ENCODE peak calls at places on chromosomes 16 and 17, in nine cellular contexts. One of them, this sample, is unnamed.

GRCh38 chr16:14634389-14634725 is 1.6 kb downstream of the BFAR start:
- DNase-seq in AG08396: no peak
- DNase-seq in stimulated activated CD8-positive, alpha-beta memory T cell treated with anti-CD3 and anti-CD28 coated beads, Interleukin-4, amount 100 ng/mL, for 48 hours: no peak
- DNase-seq in NCI-H1694 treated with DMSO at 0.1 percent for 48 hours: no peak
- DNase-seq in RWPE1: no peak
- DNase-seq in hepatocyte: no peak
- DNase-seq in H7: no peak
- DNase-seq in substantia nigra: no peak
- DNase-seq in osteocyte: no peak
- DNase-seq in this sample: no peak

GRCh38 chr17:9424071-9424640 is 151.5 kb downstream of the STX8 start:
- DNase-seq in substantia nigra: no peak
- DNase-seq in stimulated activated CD8-positive, alpha-beta memory T cell treated with anti-CD3 and anti-CD28 coated beads, Interleukin-4, amount 100 ng/mL, for 48 hours: no peak
- DNase-seq in RWPE1: no peak
- DNase-seq in osteocyte: no peak
- DNase-seq in AG08396: no peak
- DNase-seq in hepatocyte: no peak
- DNase-seq in H7: peak; percentile 36
- DNase-seq in NCI-H1694 treated with DMSO at 0.1 percent for 48 hours: no peak
- DNase-seq in this sample: no peak

GRCh38 chr17:44205962-44206824 is 6.5 kb upstream of the ATXN7L3 start:
- DNase-seq in H7: peak; percentile 76
- DNase-seq in substantia nigra: no peak
- DNase-seq in osteocyte: no peak
- DNase-seq in hepatocyte: no peak
- DNase-seq in AG08396: no peak
- DNase-seq in RWPE1: no peak
- DNase-seq in NCI-H1694 treated with DMSO at 0.1 percent for 48 hours: no peak
- DNase-seq in stimulated activated CD8-positive, alpha-beta memory T cell treated with anti-CD3 and anti-CD28 coated beads, Interleukin-4, amount 100 ng/mL, for 48 hours: no peak
- DNase-seq in this sample: no peak

GRCh38 chr17:81917565-81918332 is at the start of gene SIRT7:
- DNase-seq in osteocyte: peak; percentile 92
- DNase-seq in stimulated activated CD8-positive, alpha-beta memory T cell treated with anti-CD3 and anti-CD28 coated beads, Interleukin-4, amount 100 ng/mL, for 48 hours: peak; percentile 84
- DNase-seq in substantia nigra: peak; percentile 79
- DNase-seq in RWPE1: peak; percentile 87
- DNase-seq in AG08396: peak; percentile 98
- DNase-seq in NCI-H1694 treated with DMSO at 0.1 percent for 48 hours: peak; percentile 67
- DNase-seq in H7: peak; percentile 100
- DNase-seq in hepatocyte: peak; percentile 91
- DNase-seq in this sample: peak; percentile 75

GRCh38 chr16:69039333-69039941 is 66.0 kb upstream of the HAS3 start:
- DNase-seq in H7: no peak
- DNase-seq in osteocyte: no peak
- DNase-seq in stimulated activated CD8-positive, alpha-beta memory T cell treated with anti-CD3 and anti-CD28 coated beads, Interleukin-4, amount 100 ng/mL, for 48 hours: no peak
- DNase-seq in substantia nigra: no peak
- DNase-seq in hepatocyte: no peak
- DNase-seq in RWPE1: no peak
- DNase-seq in NCI-H1694 treated with DMSO at 0.1 percent for 48 hours: no peak
- DNase-seq in AG08396: no peak
- DNase-seq in this sample: no peak

GRCh38 chr17:40755231-40755630 is at the start of gene KRT25:
- DNase-seq in NCI-H1694 treated with DMSO at 0.1 percent for 48 hours: no peak
- DNase-seq in substantia nigra: no peak
- DNase-seq in hepatocyte: no peak
- DNase-seq in stimulated activated CD8-positive, alpha-beta memory T cell treated with anti-CD3 and anti-CD28 coated beads, Interleukin-4, amount 100 ng/mL, for 48 hours: no peak
- DNase-seq in osteocyte: no peak
- DNase-seq in RWPE1: no peak
- DNase-seq in H7: no peak
- DNase-seq in AG08396: no peak
- DNase-seq in this sample: no peak

GRCh38 chr16:49181812-49182211 is 99.8 kb downstream of the CBLN1 start:
- DNase-seq in NCI-H1694 treated with DMSO at 0.1 percent for 48 hours: no peak
- DNase-seq in RWPE1: no peak
- DNase-seq in AG08396: no peak
- DNase-seq in H7: no peak
- DNase-seq in substantia nigra: no peak
- DNase-seq in osteocyte: no peak
- DNase-seq in hepatocyte: peak; percentile 22
- DNase-seq in stimulated activated CD8-positive, alpha-beta memory T cell treated with anti-CD3 and anti-CD28 coated beads, Interleukin-4, amount 100 ng/mL, for 48 hours: no peak
- DNase-seq in this sample: no peak

GRCh38 chr16:70805380-70805779 is 4.4 kb upstream of the VAC14 start:
- DNase-seq in RWPE1: no peak
- DNase-seq in osteocyte: no peak
- DNase-seq in substantia nigra: no peak
- DNase-seq in hepatocyte: no peak
- DNase-seq in stimulated activated CD8-positive, alpha-beta memory T cell treated with anti-CD3 and anti-CD28 coated beads, Interleukin-4, amount 100 ng/mL, for 48 hours: no peak
- DNase-seq in H7: no peak
- DNase-seq in NCI-H1694 treated with DMSO at 0.1 percent for 48 hours: no peak
- DNase-seq in AG08396: no peak
- DNase-seq in this sample: no peak

GRCh38 chr16:11229906-11230305 is 26.1 kb downstream of the SOCS1 start:
- DNase-seq in RWPE1: no peak
- DNase-seq in AG08396: no peak
- DNase-seq in hepatocyte: no peak
- DNase-seq in H7: no peak
- DNase-seq in osteocyte: no peak
- DNase-seq in stimulated activated CD8-positive, alpha-beta memory T cell treated with anti-CD3 and anti-CD28 coated beads, Interleukin-4, amount 100 ng/mL, for 48 hours: no peak
- DNase-seq in NCI-H1694 treated with DMSO at 0.1 percent for 48 hours: no peak
- DNase-seq in substantia nigra: no peak
- DNase-seq in this sample: no peak